ENCODE peak calls at places on chromosome 18, in ten cellular contexts. S is K562, Z is neuronal stem cell, F is left ventricle myocardium inferior, V is left lung, R is Karpas-422, C is WERI-Rb-1, I is thyroid gland, K is uterus, J is adrenal gland. W is an unnamed sample.

GRCh38 chr18:906416-907170 is 1.9 kb downstream of the ADCYAP1 start:
- DNase-seq in S (no peak), Z (no peak), F (no peak), V (no peak), R (no peak), C (peak), I (no peak), K (no peak), J (no peak), W (no peak)

GRCh38 chr18:32771871-32772499 is 838 bp downstream of the KLHL14 start:
- DNase-seq in S (no peak), Z (no peak), F (no peak), V (peak), R (peak), C (no peak), I (peak), K (no peak), J (peak), W (no peak)

GRCh38 chr18:55838841-55839240 is 250.8 kb upstream of the TCF4 start:
- DNase-seq in S (no peak), Z (no peak), F (no peak), V (no peak), R (no peak), C (no peak), I (no peak), K (no peak), J (no peak), W (peak)

GRCh38 chr18:45282101-45282812 is 333.0 kb upstream of the SLC14A2 start:
- DNase-seq in S (peak), Z (no peak), F (no peak), V (no peak), R (peak), C (no peak), I (no peak), K (no peak), J (no peak), W (no peak)

GRCh38 chr18:70450658-70451253 is 161.9 kb downstream of the SOCS6 start:
- DNase-seq in S (no peak), Z (no peak), F (no peak), V (no peak), R (peak), C (no peak), I (no peak), K (no peak), J (no peak), W (no peak)

GRCh38 chr18:39841133-39842041 is 2113.6 kb upstream of the PIK3C3 start:
- DNase-seq in S (no peak), Z (peak), F (no peak), V (peak), R (no peak), C (peak), I (peak), K (no peak), J (peak), W (peak)

GRCh38 chr18:43484710-43485109 is 207.4 kb upstream of the SYT4 start:
- DNase-seq in S (no peak), Z (no peak), F (no peak), V (no peak), R (no peak), C (no peak), I (no peak), K (no peak), J (no peak), W (no peak)

GRCh38 chr18:5155180-5155906 is 41.7 kb downstream of the AKAIN1 start:
- DNase-seq in S (no peak), Z (no peak), F (no peak), V (no peak), R (no peak), C (no peak), I (no peak), K (no peak), J (no peak), W (no peak)

GRCh38 chr18:34354351-34354750 is 129.6 kb upstream of the NOL4 start:
- DNase-seq in S (no peak), Z (no peak), F (no peak), V (no peak), R (no peak), C (no peak), I (no peak), K (no peak), J (no peak), W (no peak)

GRCh38 chr18:78069784-78070664 is 820.4 kb downstream of the GALR1 start:
- DNase-seq in S (no peak), Z (no peak), F (peak), V (peak), R (no peak), C (no peak), I (peak), K (no peak), J (no peak), W (no peak)

GRCh38 chr18:44592639-44593038 is 88.0 kb upstream of the SETBP1 start:
- DNase-seq in S (no peak), Z (no peak), F (no peak), V (no peak), R (no peak), C (no peak), I (no peak), K (no peak), J (no peak), W (peak)

GRCh38 chr18:9861933-9862332 is 23.8 kb upstream of the TXNDC2 start:
- DNase-seq in S (no peak), Z (no peak), F (no peak), V (no peak), R (no peak), C (no peak), I (no peak), K (no peak), J (peak), W (no peak)

GRCh38 chr18:44943201-44943881 is 262.7 kb downstream of the SETBP1 start:
- DNase-seq in S (no peak), Z (no peak), F (no peak), V (no peak), R (no peak), C (no peak), I (peak), K (no peak), J (no peak), W (peak)

GRCh38 chr18:40917096-40917495 is 1037.9 kb upstream of the PIK3C3 start:
- DNase-seq in S (no peak), Z (no peak), F (no peak), V (no peak), R (no peak), C (no peak), I (no peak), K (no peak), J (no peak), W (no peak)

GRCh38 chr18:5894215-5894612 is 1.1 kb downstream of the TMEM200C start:
- DNase-seq in S (no peak), Z (peak), F (no peak), V (no peak), R (no peak), C (no peak), I (no peak), K (no peak), J (no peak), W (no peak)

GRCh38 chr18:51664236-51664635 is 466.8 kb upstream of the MEX3C start:
- DNase-seq in S (no peak), Z (no peak), F (no peak), V (no peak), R (no peak), C (no peak), I (no peak), K (no peak), J (no peak), W (no peak)

GRCh38 chr18:10565835-10566234 is 40.0 kb downstream of the NAPG start:
- DNase-seq in S (no peak), Z (no peak), F (no peak), V (no peak), R (no peak), C (no peak), I (no peak), K (no peak), J (no peak), W (no peak)

GRCh38 chr18:14959550-14959949 is 211.6 kb downstream of the ANKRD30B start:
- DNase-seq in S (no peak), Z (no peak), F (no peak), V (no peak), R (no peak), C (no peak), I (no peak), K (no peak), J (no peak), W (no peak)

GRCh38 chr18:77650799-77651385 is 401.2 kb downstream of the GALR1 start:
- DNase-seq in S (peak), Z (peak), F (peak), V (peak), R (peak), C (peak), I (peak), K (peak), J (peak), W (peak)

GRCh38 chr18:10232062-10232461 is 222.4 kb upstream of the APCDD1 start:
- DNase-seq in S (no peak), Z (no peak), F (no peak), V (no peak), R (no peak), C (no peak), I (no peak), K (no peak), J (no peak), W (no peak)

GRCh38 chr18:13464432-13465125 is 246.0 kb downstream of the LDLRAD4 start:
- DNase-seq in S (no peak), Z (no peak), F (peak), V (peak), R (peak), C (no peak), I (peak), K (no peak), J (peak), W (no peak)

GRCh38 chr18:13252696-13253410 is 34.3 kb downstream of the LDLRAD4 start:
- DNase-seq in S (no peak), Z (no peak), F (no peak), V (no peak), R (no peak), C (no peak), I (no peak), K (no peak), J (peak), W (no peak)

GRCh38 chr18:63758616-63759015 is 16.6 kb upstream of the SERPINB7 start:
- DNase-seq in S (no peak), Z (no peak), F (no peak), V (no peak), R (no peak), C (no peak), I (peak), K (no peak), J (no peak), W (peak)

GRCh38 chr18:13390711-13391110 is 172.2 kb downstream of the LDLRAD4 start:
- DNase-seq in S (no peak), Z (no peak), F (no peak), V (no peak), R (no peak), C (no peak), I (no peak), K (no peak), J (no peak), W (no peak)

GRCh38 chr18:67310826-67311225 is 205.7 kb downstream of the DSEL start:
- DNase-seq in S (no peak), Z (no peak), F (no peak), V (no peak), R (no peak), C (no peak), I (no peak), K (no peak), J (no peak), W (peak)

GRCh38 chr18:78080081-78080480 is 830.4 kb downstream of the GALR1 start:
- DNase-seq in S (no peak), Z (no peak), F (no peak), V (no peak), R (no peak), C (no peak), I (no peak), K (no peak), J (no peak), W (no peak)

GRCh38 chr18:11657554-11657953 is 31.5 kb upstream of the GNAL start:
- DNase-seq in S (no peak), Z (no peak), F (no peak), V (no peak), R (no peak), C (no peak), I (no peak), K (no peak), J (no peak), W (no peak)

GRCh38 chr18:13179566-13180113 is 38.9 kb upstream of the LDLRAD4 start:
- DNase-seq in S (no peak), Z (no peak), F (no peak), V (no peak), R (no peak), C (no peak), I (no peak), K (no peak), J (no peak), W (no peak)

GRCh38 chr18:55503167-55503820 is 84.7 kb downstream of the TCF4 start:
- DNase-seq in S (no peak), Z (no peak), F (no peak), V (peak), R (no peak), C (no peak), I (no peak), K (no peak), J (no peak), W (no peak)

DNA sequence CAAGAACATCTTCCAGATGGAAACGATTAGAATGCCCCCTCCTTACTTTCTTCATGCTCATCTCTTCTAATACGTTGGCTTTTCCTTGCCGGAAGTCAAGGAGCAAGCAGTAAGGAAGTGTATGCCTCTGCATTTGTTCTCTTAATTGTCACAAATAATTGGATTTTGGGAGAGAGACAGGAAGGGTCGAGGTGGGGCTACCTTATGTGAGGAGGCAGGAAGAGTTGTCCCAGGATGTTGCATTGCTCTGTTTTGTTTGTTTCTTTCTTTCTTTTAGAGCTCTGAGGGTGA is 51.2 kb upstream of the ZNF516 start:
- DNase-seq in S (no peak), Z (no peak), F (no peak), V (no peak), R (no peak), C (no peak), I (no peak), K (no peak), J (no peak), W (no peak)
- H3K4me3 ChIP-seq in S (no peak), Z (no peak), F (no peak), V (no peak), R (no peak), C (no peak), I (no peak), K (no peak), J (no peak), W (no peak)

GRCh38 chr18:79943608-79944125 is 7.8 kb downstream of the SLC66A2 start:
- DNase-seq in S (no peak), Z (no peak), F (no peak), V (no peak), R (no peak), C (no peak), I (peak), K (no peak), J (no peak), W (no peak)
- H3K27ac ChIP-seq in S (no peak), Z (no peak), F (no peak), V (no peak), R (no peak), C (peak), I (peak), K (no peak), J (no peak), W (no peak)

DNA sequence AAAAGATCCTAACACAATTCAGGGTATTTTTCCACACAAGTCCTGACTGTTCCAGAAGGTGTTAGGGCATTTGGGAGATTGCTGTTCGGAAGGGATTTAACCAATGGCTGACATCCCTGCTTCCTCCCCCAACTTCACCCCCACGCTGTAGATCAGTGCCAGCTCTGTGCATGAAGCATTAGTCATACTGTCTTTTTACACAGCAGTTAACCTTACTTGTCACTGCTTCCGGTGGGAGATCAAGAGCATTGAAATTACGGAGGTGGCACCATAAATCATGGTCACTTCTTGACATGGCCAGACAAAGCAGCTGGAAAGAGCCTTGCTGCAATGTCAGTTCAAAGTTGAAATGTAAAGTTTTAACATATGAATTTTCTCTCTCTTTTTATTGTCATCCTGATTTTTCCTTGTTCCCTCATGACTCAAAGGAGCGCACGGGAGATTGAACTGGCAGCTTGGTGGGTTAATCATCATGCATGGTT is 70.2 kb downstream of the HRH4 start:
- DNase-seq in S (no peak), Z (no peak), F (no peak), V (no peak), R (no peak), C (peak), I (no peak), K (no peak), J (peak), W (peak)
- H3K4me3 ChIP-seq in S (no peak), Z (no peak), F (no peak), V (no peak), R (no peak), C (no peak), I (no peak), K (no peak), J (no peak), W (no peak)

DNA sequence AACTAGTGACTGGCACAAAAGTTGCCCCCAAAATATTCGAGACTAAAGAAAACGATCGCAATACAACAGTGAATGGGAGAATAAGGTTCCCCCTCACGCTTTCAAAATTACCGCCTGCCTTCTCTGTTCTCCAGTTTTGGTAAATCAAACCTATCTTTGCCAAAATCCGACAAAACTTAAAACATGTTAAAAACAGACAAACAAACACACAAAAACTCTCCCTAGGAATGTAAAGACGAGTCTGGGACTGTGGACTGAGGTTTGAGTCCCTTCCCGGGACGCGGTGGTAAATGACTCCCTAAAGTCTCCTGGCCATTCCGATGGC is 435 bp upstream of the IMPACT start:
- DNase-seq in S (no peak), Z (no peak), F (no peak), V (no peak), R (peak), C (no peak), I (no peak), K (no peak), J (no peak), W (no peak)
- H3K27ac ChIP-seq in S (peak), Z (peak), F (peak), V (peak), R (no peak), C (peak), I (peak), K (peak), J (peak), W (peak)

GRCh38 chr18:48944634-48945033 is 6.1 kb downstream of the SMAD7 start:
- DNase-seq in S (no peak), Z (no peak), F (no peak), V (no peak), R (no peak), C (no peak), I (peak), K (no peak), J (peak), W (no peak)
- H3K4me3 ChIP-seq in S (no peak), Z (no peak), F (peak), V (peak), R (no peak), C (no peak), I (no peak), K (no peak), J (no peak), W (no peak)

GRCh38 chr18:46324087-46324486 is 219.9 kb downstream of the HAUS1 start:
- DNase-seq in S (no peak), Z (no peak), F (no peak), V (no peak), R (no peak), C (no peak), I (no peak), K (no peak), J (no peak), W (no peak)
- H3K27ac ChIP-seq in S (no peak), Z (no peak), F (no peak), V (no peak), R (no peak), C (peak), I (peak), K (no peak), J (no peak), W (no peak)

DNA sequence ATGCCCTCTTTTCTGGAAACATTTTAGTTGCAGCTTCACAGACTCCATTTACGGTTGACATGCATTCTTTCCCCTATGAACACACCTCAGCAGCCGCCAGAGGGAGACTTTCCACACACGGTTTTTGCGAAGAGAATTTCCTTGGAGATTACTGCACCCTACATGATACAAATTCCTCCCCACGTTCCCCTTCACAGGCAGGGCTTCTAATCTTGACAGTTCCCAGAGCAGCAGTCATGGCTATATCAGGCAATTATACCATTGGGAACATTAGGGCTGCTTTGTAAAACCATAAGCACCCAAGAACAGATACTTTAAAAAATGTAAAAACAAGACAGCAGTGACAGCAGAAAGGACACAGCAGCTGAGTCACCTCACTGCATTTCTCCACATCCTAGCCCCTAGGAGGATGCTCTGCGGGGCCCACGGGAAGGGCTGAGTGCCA is 253.8 kb downstream of the TGIF1 start:
- DNase-seq in S (peak), Z (peak), F (peak), V (no peak), R (peak), C (peak), I (peak), K (peak), J (peak), W (peak)
- H3K4me3 ChIP-seq in S (no peak), Z (no peak), F (no peak), V (no peak), R (no peak), C (no peak), I (no peak), K (no peak), J (no peak), W (no peak)

GRCh38 chr18:35822431-35822830 is 150.0 kb upstream of the RMP24 start:
- DNase-seq in S (no peak), Z (no peak), F (no peak), V (no peak), R (no peak), C (no peak), I (no peak), K (no peak), J (no peak), W (no peak)

GRCh38 chr18:35827275-35827929 is 145.1 kb upstream of the RMP24 start:
- DNase-seq in S (peak), Z (no peak), F (no peak), V (no peak), R (no peak), C (no peak), I (no peak), K (no peak), J (no peak), W (no peak)

GRCh38 chr18:35828591-35828990 is 143.9 kb upstream of the RMP24 start:
- DNase-seq in S (no peak), Z (no peak), F (no peak), V (no peak), R (no peak), C (no peak), I (no peak), K (no peak), J (no peak), W (no peak)

DNA sequence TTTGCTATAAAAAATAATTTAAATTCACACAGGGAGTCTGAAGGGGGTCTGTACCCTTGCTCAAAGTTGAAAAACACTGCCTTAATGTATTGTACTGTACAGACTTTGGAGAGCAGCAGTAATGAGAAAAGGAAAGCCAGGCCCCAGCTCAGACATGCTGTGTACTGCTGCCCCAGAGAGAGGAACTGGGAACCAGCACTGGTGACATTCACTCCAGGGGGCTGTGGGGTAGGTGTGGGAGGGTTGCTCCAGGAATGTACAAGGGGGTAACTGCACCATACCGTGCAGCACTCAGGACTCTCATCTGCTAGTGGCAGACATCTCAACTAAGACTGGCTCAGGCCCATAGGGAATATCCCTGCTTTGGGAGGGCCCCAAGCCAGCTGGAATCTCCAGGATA is 146.0 kb upstream of the RMP24 start:
- DNase-seq in S (no peak), Z (no peak), F (no peak), V (no peak), R (no peak), C (no peak), I (no peak), K (no peak), J (no peak), W (no peak)
- H3K27ac ChIP-seq in S (no peak), Z (no peak), F (no peak), V (no peak), R (no peak), C (no peak), I (no peak), K (no peak), J (no peak), W (no peak)

W was measured in brain microvascular endothelial cell.